ENCODE peak calls at places on chromosome 4, in six cellular contexts. Z is K562, X is HepG2, B is H1, N is SK-N-SH, E is IMR-90. O is an unnamed sample. For H3K27me3, the result is how much of the 10 kb centered on the place peaks cover.

GRCh38 chr4:132642196-132642817 is 506.8 kb upstream of the PCDH10 start:
- DNase-seq in N (peak), X (peak), Z (peak), B (peak), E (peak), O (peak)

GRCh38 chr4:183968502-183968901 is 63.4 kb downstream of the STOX2 start:
- DNase-seq in E (no peak), Z (no peak), N (peak), X (no peak), B (no peak), O (no peak)

GRCh38 chr4:35684755-35685154 is 559.6 kb downstream of the ARAP2 start:
- DNase-seq in X (no peak), N (no peak), B (no peak), E (no peak), Z (no peak), O (no peak)

GRCh38 chr4:157961591-157961990 is 211.2 kb downstream of the GASK1B start:
- DNase-seq in X (no peak), Z (no peak), B (no peak), N (no peak), E (no peak), O (no peak)

GRCh38 chr4:76856183-76856969 is 41.6 kb downstream of the SOWAHB start:
- DNase-seq in E (peak), Z (no peak), B (no peak), N (no peak), X (peak), O (no peak)

GRCh38 chr4:168931215-168931650 is 78.8 kb downstream of the CBR4 start:
- DNase-seq in Z (no peak), N (no peak), X (no peak), E (no peak), B (no peak), O (no peak)

GRCh38 chr4:146245246-146245645 is 30.9 kb downstream of the REELD1 start:
- DNase-seq in N (no peak), B (no peak), Z (no peak), E (peak), X (no peak), O (no peak)

GRCh38 chr4:140372607-140373327 is 679 bp upstream of the SCOC start:
- DNase-seq in X (peak), E (peak), Z (peak), N (peak), B (no peak), O (peak)

GRCh38 chr4:42104521-42104920 is 47.9 kb downstream of the BEND4 start:
- DNase-seq in E (peak), Z (no peak), X (no peak), N (no peak), B (no peak), O (no peak)

GRCh38 chr4:15714141-15714540 is 11.3 kb downstream of the BST1 start:
- DNase-seq in X (no peak), E (no peak), Z (no peak), N (no peak), B (no peak), O (no peak)

GRCh38 chr4:72744103-72744725 is 175.2 kb upstream of the ADAMTS3 start:
- DNase-seq in Z (no peak), E (no peak), X (no peak), N (no peak), B (no peak), O (no peak)

GRCh38 chr4:186499467-186499866 is 55.9 kb downstream of the MTNR1A start:
- DNase-seq in N (no peak), B (no peak), Z (no peak), X (no peak), E (no peak), O (no peak)
- H3K27me3 ChIP-seq in N (under half), B (under half), Z (under half), X (under half), E (under half), O (under half)

GRCh38 chr4:26482508-26483462 is 7.5 kb downstream of the CCKAR start:
- DNase-seq in Z (no peak), X (no peak), B (no peak), E (no peak), N (no peak), O (no peak)
- TF ChIP-seq RFX5 in Z (no peak), X (no peak), B (no peak), E (no peak), N (no peak), O (no peak)

GRCh38 chr4:143406523-143406922 is 69.8 kb downstream of the GAB1 start:
- DNase-seq in N (no peak), E (no peak), X (peak), B (no peak), Z (no peak), O (no peak)

GRCh38 chr4:143404555-143404954 is 67.9 kb downstream of the GAB1 start:
- DNase-seq in N (no peak), E (no peak), B (no peak), X (no peak), Z (no peak), O (peak)

GRCh38 chr4:143407475-143407874 is 70.8 kb downstream of the GAB1 start:
- DNase-seq in N (no peak), B (no peak), Z (no peak), E (no peak), X (no peak), O (no peak)

GRCh38 chr4:143403551-143403816 is 66.8 kb downstream of the GAB1 start:
- DNase-seq in B (no peak), X (no peak), N (no peak), E (no peak), Z (no peak), O (no peak)

DNA sequence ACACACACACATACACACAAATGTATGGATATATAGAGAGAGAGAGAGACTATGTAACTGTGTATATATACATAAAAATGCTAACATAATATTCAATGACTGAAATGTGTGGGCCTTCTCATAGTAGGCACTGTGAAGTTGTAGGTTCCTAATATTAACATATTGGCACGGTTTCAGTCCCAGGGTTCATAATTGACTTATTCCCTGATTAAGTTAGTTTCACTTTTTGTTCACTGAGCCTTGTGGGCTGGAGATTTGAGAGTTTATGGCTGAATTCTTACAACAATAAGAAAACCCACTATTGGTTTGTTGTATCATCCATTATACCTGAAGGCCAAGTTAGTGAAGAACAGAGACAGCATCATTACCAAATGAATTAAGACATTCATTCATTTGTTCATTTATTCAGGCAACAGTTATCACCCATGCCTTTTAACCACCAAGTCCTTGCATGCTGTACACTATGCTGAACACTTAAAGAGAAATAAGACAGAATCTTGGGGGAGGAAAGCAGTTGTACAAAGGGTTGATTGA is 68.6 kb downstream of the GAB1 start:
- DNase-seq in E (no peak), B (no peak), X (no peak), N (no peak), Z (no peak), O (no peak)
- H3K9ac ChIP-seq in E (no peak), B (no peak), X (no peak), N (no peak), Z (no peak), O (no peak)

DNA sequence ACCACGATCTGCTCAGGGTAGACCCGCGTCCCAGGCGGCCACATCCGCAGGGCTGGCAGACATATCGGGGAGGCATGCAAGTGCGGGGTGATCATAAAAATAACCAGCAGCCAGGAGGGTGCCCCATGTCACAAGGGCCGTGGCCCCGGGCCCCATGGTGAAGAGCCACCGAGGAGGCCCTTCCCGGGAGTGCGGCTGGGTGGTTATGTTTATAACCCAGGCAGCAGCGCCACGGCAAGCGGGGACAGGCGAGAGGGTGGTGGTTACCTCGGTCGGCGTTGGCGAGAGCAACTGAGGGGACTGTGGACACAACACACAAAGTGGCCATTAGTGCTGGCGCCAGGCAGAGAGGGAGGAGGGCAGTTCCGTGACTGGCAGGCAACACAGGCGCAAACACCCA is 92.7 kb upstream of the AFAP1 start:
- DNase-seq in E (no peak), Z (no peak), B (no peak), N (no peak), X (no peak), O (no peak)
- H3K27me3 ChIP-seq in E (under half), Z (half or more), B (under half), N (under half), X (under half), O (under half)

DNA sequence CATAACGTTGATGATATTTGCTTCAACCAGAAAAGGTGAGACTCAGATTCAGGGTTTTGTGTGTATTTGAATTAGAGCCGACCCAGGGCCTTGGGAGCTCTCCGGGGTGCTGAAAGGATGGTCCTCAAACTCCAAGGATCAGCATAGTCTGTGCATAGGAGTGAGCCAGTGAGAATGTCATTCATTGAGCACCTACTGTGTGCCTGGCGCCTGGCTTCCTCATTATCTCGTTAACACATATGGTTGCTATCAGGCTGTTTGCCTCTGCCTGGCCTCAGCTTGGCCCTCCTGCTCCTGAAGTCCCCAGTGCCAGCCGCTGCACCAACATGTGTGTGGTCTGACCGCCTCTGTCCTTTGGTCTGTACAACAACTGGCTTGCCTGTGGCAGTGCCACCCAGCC is 25.1 kb upstream of the JAKMIP1 start:
- DNase-seq in X (no peak), N (no peak), B (no peak), Z (no peak), E (peak), O (no peak)
- TF ChIP-seq RFX5 in X (no peak), N (no peak), B (no peak), Z (no peak), E (no peak), O (no peak)

GRCh38 chr4:70671091-70671490 is 4.8 kb upstream of the JCHAIN start:
- DNase-seq in Z (no peak), B (no peak), X (no peak), E (no peak), N (no peak), O (no peak)

GRCh38 chr4:70667710-70668535 is 1.6 kb upstream of the JCHAIN start:
- DNase-seq in E (peak), N (no peak), B (no peak), X (no peak), Z (no peak), O (no peak)

GRCh38 chr4:70666369-70666768 is at the start of gene JCHAIN:
- DNase-seq in X (no peak), E (peak), B (no peak), N (no peak), Z (no peak), O (no peak)

DNA sequence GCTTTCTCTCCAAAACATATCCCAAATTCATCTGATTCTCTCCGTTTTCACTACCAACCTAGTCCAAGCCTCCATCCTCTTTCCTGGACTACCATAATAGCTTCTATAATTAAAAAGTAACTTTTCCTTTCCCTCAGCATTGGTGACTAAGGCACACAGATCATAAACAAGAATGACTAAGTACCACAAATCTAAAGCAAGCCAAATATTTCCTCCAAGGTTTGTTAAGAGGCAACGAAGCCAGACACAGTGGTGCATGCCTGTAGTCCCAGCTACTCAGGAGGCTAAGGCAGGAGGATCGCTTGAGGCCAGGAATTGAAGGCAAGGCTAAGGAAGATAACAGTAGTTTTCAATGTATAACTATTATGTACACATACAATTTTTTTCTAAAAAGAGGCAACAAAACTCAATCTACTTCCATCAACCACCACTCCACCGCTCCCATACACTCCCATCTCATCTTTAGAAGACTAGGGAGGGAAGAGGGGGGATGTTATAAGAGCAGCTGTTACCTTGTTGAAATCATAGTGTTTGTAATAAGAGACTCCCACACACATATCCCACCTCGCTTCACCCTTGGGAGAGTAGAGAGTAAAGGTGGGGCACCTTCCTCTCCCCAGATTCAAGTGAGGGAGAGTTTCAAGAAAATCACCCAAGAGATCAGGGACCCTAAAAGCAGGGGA is 4.2 kb upstream of the JCHAIN start:
- DNase-seq in Z (no peak), E (peak), B (no peak), X (no peak), N (no peak), O (no peak)
- H3K9ac ChIP-seq in Z (no peak), E (no peak), B (no peak), X (no peak), N (no peak), O (no peak)

DNA sequence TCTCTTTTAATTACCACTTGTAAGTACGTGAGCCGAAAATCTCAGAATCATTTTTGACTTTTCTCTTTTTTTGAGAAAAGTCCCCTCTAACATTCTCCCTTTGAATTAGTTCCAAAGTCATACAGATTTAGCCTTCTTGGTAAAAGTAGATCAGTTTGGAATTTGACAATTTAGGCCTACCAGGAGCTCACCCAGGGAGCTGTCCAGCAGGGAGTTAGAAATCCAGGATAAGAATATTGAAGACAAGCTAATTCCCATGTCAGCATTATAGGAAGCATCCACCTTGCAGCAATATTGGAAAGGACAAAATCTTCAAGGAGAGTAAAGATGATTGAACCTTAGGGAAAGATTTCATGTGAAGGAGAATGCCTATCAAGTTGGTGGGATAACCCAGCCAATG is 352.2 kb upstream of the CPEB2 start:
- DNase-seq in Z (no peak), N (no peak), B (no peak), E (peak), X (no peak), O (no peak)
- H3K27me3 ChIP-seq in Z (under half), N (under half), B (under half), E (under half), X (under half), O (under half)

GRCh38 chr4:108543359-108543968 is 76.9 kb upstream of the RPL34 start:
- DNase-seq in B (no peak), Z (no peak), X (no peak), E (no peak), N (no peak), O (no peak)

GRCh38 chr4:108544504-108544903 is 75.9 kb upstream of the RPL34 start:
- DNase-seq in Z (no peak), N (no peak), B (no peak), X (peak), E (peak), O (no peak)

GRCh38 chr4:108536577-108536976 is 83.8 kb upstream of the RPL34 start:
- DNase-seq in B (no peak), Z (no peak), E (no peak), N (no peak), X (no peak), O (no peak)

GRCh38 chr4:108535757-108536156 is 84.6 kb upstream of the RPL34 start:
- DNase-seq in N (no peak), Z (no peak), X (no peak), E (no peak), B (no peak), O (no peak)

DNA sequence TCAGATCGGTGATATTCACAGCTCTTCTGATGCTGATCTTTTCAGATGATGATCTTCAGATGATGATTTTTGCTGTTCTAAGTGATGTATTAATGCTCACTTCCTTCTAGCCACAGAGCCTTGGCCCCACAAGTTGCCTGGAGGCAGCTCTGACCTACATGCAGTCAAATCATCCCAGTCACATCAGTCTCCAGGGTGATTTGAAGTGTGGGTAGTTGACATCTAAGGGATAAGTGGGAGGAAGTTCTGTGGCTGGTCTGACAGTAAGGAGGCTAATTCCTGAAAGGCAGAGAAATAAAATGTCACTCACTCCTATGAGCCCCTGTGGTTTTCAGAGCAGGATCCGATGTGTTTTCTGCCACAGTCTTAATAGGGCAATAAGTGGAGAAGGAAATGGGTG is 79.8 kb upstream of the RPL34 start:
- DNase-seq in B (no peak), X (no peak), N (no peak), Z (no peak), E (no peak), O (no peak)
- TF ChIP-seq RFX5 in B (no peak), X (no peak), N (no peak), Z (no peak), E (no peak), O (no peak)